ENCODE peak calls at places on chromosomes 2 and 18, in five cellular contexts. U is mammary epithelial cell, P is neural progenitor cell, C is HCT116, X is HepG2. Y is an unnamed sample.

GRCh38 chr2:225122007-225122406 is 79.7 kb upstream of the DOCK10 start:
- DNase-seq in U (no peak), P (no peak), X (no peak), C (no peak), Y (no peak)

GRCh38 chr2:152466925-152467676 is 132.1 kb downstream of the FMNL2 start:
- DNase-seq in U (peak), P (no peak), X (no peak), C (no peak), Y (peak)

GRCh38 chr2:86015006-86015405 is 90.7 kb downstream of the POLR1A start:
- DNase-seq in X (no peak), U (no peak), C (no peak), P (no peak), Y (no peak)

GRCh38 chr2:67015681-67016080 is 381.5 kb upstream of the ETAA1 start:
- DNase-seq in P (no peak), X (no peak), C (no peak), U (peak), Y (peak)

GRCh38 chr2:219207884-219208740 is 1.5 kb downstream of the ZFAND2B start:
- DNase-seq in P (no peak), C (no peak), X (peak), U (peak), Y (peak)

GRCh38 chr2:62705859-62706720 is 577 bp downstream of the EHBP1 start:
- DNase-seq in C (no peak), U (peak), P (peak), X (peak), Y (peak)

GRCh38 chr2:231241755-231242507 is 43.5 kb downstream of the ARMC9 start:
- DNase-seq in C (no peak), X (no peak), U (no peak), P (no peak), Y (no peak)

GRCh38 chr18:9418047-9418690 is 57.1 kb upstream of the RALBP1 start:
- DNase-seq in U (no peak), C (no peak), X (no peak), P (no peak), Y (no peak)

GRCh38 chr18:47175283-47175894 is 775 bp downstream of the IER3IP1 start:
- DNase-seq in X (no peak), U (no peak), C (no peak), P (peak), Y (no peak)

GRCh38 chr2:143603035-143603616 is 473.9 kb downstream of the ARHGAP15 start:
- DNase-seq in X (no peak), U (no peak), C (no peak), P (peak), Y (no peak)

GRCh38 chr2:145484443-145485086 is 964.6 kb upstream of the ZEB2 start:
- DNase-seq in U (peak), X (no peak), P (no peak), C (peak), Y (peak)

GRCh38 chr2:8692783-8693768 is 11.2 kb downstream of the ID2 start:
- DNase-seq in X (peak), P (peak), C (no peak), U (peak), Y (peak)

GRCh38 chr2:108409768-108410167 is 32.0 kb downstream of the SULT1C4 start:
- DNase-seq in C (no peak), X (no peak), U (no peak), P (no peak), Y (no peak)

GRCh38 chr18:11906926-11907874 is 917 bp downstream of the MPPE1 start:
- DNase-seq in P (no peak), X (no peak), C (no peak), U (no peak), Y (no peak)

GRCh38 chr2:70750320-70750719 is 17.7 kb downstream of the ADD2 start:
- DNase-seq in X (no peak), U (no peak), P (no peak), C (no peak), Y (no peak)

GRCh38 chr2:240453461-240454030 is 18.1 kb downstream of the GPC1 start:
- DNase-seq in X (no peak), C (no peak), P (peak), U (no peak), Y (no peak)

GRCh38 chr2:223560704-223561435 is 41.3 kb downstream of the SCG2 start:
- DNase-seq in P (peak), C (peak), U (peak), X (no peak), Y (peak)

GRCh38 chr2:222423632-222424280 is 587 bp upstream of the SGPP2 start:
- DNase-seq in P (no peak), X (no peak), U (peak), C (no peak), Y (no peak)

GRCh38 chr2:232325324-232326273 is 53.0 kb upstream of the ALPP start:
- DNase-seq in X (peak), U (no peak), C (no peak), P (peak), Y (peak)

GRCh38 chr2:120445431-120446143 is 99.7 kb downstream of the INHBB start:
- DNase-seq in X (peak), U (peak), P (no peak), C (peak), Y (peak)

GRCh38 chr2:180222642-180223041 is 215.5 kb upstream of the CWC22 start:
- DNase-seq in P (no peak), U (peak), X (no peak), C (no peak), Y (no peak)

GRCh38 chr2:20415511-20415918 is 31.4 kb upstream of the RHOB start:
- DNase-seq in U (peak), X (no peak), C (no peak), P (no peak), Y (peak)

GRCh38 chr2:107511970-107512789 is 314.5 kb upstream of the RGPD4 start:
- DNase-seq in P (no peak), C (no peak), X (no peak), U (no peak), Y (no peak)

GRCh38 chr2:65231892-65232477 is 4.4 kb downstream of the ACTR2 start:
- DNase-seq in U (no peak), C (no peak), P (no peak), X (no peak), Y (no peak)

GRCh38 chr18:35355140-35355618 is 11.0 kb upstream of the ZNF24 start:
- DNase-seq in U (peak), P (peak), C (peak), X (peak), Y (peak)
- H3K9ac ChIP-seq in U (no peak), P (no peak), C (no peak), X (peak), Y (no peak)

GRCh38 chr2:33672389-33672788 is 73.3 kb upstream of the FAM98A start:
- DNase-seq in C (no peak), X (no peak), P (no peak), U (no peak), Y (no peak)

GRCh38 chr2:33673937-33674336 is 74.8 kb upstream of the FAM98A start:
- DNase-seq in P (no peak), C (peak), X (no peak), U (no peak), Y (peak)

GRCh38 chr2:33671198-33671597 is 72.1 kb upstream of the FAM98A start:
- DNase-seq in P (no peak), C (no peak), X (no peak), U (no peak), Y (no peak)

GRCh38 chr2:33672896-33673295 is 73.8 kb upstream of the FAM98A start:
- DNase-seq in C (no peak), U (no peak), P (no peak), X (no peak), Y (no peak)

GRCh38 chr2:33670392-33670937 is 71.4 kb upstream of the FAM98A start:
- DNase-seq in C (peak), X (no peak), U (no peak), P (peak), Y (peak)
- TF ChIP-seq CTCF in C (peak), X (peak), U (peak), P (peak), Y (peak)

DNA sequence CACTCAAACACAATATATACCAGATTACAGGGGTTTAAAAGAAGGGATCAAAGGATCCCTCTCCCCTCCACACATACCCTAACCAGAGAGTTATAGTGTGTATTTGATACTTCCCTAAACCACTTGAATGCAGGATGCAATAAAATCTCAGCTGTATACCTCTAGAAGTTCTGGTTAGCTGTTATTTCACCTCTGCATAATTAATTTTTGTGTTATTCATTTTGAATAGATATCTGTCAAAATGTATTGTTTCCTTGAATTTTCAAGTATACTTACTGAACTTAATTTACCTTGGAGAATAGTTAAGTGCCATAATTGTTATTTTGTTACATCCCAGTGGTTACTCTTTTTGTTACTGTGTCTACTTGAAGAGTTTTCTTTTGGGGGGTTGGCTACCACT is 34.5 kb downstream of the DDX1 start:
- DNase-seq in X (no peak), P (no peak), U (no peak), C (no peak), Y (no peak)
- H3K9ac ChIP-seq in X (no peak), P (no peak), U (no peak), C (no peak), Y (no peak)

DNA sequence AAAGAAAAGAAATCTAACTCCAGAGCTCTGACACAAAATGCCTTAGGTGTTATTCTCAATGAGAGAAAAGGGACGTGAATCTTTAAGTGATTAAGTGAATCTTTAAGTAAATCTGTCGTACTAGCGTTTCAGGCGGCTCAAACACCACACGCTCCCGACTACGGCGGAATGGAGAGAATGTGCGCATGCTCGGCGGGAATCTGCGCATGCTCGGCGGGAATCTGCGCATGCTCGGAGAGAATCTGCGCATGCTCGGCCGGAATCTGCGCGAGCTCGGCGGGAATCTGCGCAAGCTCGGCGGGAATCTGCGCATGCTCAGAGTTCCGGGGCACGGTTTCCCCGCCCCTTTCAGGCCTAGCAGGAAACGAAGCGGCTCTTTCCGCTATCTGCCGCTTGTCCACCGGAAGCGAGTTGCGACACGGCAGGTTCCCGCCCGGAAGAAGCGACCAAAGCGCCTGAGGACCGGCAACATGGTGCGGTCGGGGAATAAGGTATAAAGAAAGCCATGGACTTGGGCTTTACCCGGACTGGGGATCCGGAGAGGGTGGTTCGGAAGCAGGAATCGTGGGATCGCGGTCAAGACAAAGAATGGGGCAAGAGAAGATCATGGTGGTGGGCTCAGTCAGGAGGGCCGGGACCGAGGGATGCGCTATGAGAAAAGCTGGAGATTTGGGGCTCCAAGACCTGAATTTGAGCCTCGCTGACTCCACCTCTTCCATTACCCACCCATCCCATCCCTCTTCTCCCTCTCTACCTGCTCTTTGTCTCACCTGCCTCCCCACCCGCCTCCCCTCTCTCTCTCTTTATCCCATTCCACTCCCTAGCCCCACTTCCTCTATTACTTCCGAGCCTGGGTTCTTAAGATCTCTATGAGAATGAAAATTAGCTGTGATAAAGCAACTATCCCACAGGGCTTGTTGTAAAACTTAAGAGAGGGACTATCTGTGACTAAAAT is at the start of gene XRCC5:
- DNase-seq in P (peak), X (peak), U (peak), C (peak), Y (peak)
- TF ChIP-seq CTCF in P (no peak), X (peak), U (no peak), C (no peak), Y (no peak)

GRCh38 chr2:166592750-166593149 is 98.7 kb upstream of the SCN7A start:
- DNase-seq in X (no peak), P (no peak), C (no peak), U (no peak), Y (no peak)
- H3K9ac ChIP-seq in X (no peak), P (no peak), C (no peak), U (no peak), Y (no peak)

DNA sequence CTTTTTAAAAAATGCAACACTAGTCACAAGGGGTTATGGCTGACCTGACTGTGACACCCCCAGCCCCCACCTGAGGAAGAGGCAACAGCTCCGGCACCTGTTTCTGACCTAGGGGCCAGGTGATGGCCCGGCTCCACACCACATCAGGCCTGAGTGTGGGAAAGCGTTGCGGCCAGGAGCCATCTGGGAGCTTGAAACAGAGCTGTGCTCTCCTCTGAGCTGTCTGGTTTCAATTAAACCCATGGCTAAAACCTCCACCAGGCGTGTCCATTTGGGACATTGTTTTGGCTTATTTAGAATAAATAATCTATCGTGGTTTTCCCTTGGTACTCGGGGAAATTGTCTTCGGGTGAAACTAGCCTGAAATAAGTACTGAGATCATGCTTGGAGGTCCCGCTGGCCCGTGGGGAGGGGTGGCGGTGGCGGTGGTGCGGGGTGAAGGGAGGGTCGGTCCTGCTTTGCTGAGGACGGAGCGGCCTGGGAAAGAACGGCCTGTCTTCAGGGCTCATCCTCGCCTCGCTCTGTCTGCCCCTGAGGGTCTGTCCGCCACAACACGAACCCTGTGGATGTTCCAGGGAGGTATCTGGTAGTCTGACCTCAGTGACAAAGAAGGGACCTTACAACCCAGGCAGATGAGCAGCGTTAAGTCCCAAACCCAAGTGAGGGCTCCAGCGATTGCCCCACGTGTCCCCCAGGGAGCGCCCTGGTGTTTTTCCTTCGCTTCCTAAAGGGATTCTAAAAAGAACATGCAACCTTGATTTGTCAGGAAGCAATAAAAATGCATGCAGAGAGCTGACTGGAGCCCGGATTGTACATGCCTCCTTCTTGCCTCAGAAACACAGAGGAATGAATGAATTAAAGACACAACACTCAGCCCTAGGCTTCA is 58.7 kb downstream of the IL1RL2 start:
- DNase-seq in C (no peak), P (no peak), X (no peak), U (no peak), Y (peak)
- TF ChIP-seq CTCF in C (no peak), P (peak), X (peak), U (no peak), Y (peak)

DNA sequence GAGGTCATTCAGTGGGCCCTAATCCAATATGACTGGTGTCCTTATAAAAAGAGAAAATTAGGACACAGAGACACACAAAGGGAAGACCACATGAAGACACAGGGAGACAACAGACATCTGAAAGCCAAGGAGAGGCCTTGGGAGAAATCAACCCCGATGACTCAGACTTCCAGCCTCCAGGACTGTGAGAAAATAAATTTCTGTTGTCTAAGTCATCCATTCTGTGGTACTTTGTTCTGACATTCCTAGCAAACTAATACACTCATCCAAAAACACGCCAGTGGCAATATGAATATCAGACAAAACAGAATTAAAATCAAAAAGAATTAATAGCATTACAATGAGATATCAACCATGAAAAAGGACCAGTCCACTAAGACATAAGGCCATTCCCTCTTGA is 303.6 kb downstream of the SS18 start:
- DNase-seq in C (no peak), U (peak), P (no peak), X (no peak), Y (peak)
- H3K9ac ChIP-seq in C (no peak), U (no peak), P (no peak), X (no peak), Y (no peak)

GRCh38 chr18:10526211-10526949 is 553 bp downstream of the NAPG start:
- DNase-seq in X (peak), P (peak), C (no peak), U (peak), Y (peak)
- TF ChIP-seq CTCF in X (no peak), P (no peak), C (no peak), U (no peak), Y (no peak)

GRCh38 chr2:24048662-24049484 is 668 bp upstream of the FKBP1B start:
- DNase-seq in X (no peak), U (peak), P (peak), C (peak), Y (no peak)

GRCh38 chr2:24047703-24048033 is 477 bp upstream of the WDCP start:
- DNase-seq in P (no peak), C (no peak), U (no peak), X (no peak), Y (no peak)

GRCh38 chr2:24046599-24046929 is 627 bp downstream of the WDCP start:
- DNase-seq in C (no peak), P (no peak), U (no peak), X (no peak), Y (no peak)

GRCh38 chr2:24046930-24047702 is at the start of gene WDCP:
- DNase-seq in X (peak), C (peak), U (peak), P (peak), Y (peak)

DNA sequence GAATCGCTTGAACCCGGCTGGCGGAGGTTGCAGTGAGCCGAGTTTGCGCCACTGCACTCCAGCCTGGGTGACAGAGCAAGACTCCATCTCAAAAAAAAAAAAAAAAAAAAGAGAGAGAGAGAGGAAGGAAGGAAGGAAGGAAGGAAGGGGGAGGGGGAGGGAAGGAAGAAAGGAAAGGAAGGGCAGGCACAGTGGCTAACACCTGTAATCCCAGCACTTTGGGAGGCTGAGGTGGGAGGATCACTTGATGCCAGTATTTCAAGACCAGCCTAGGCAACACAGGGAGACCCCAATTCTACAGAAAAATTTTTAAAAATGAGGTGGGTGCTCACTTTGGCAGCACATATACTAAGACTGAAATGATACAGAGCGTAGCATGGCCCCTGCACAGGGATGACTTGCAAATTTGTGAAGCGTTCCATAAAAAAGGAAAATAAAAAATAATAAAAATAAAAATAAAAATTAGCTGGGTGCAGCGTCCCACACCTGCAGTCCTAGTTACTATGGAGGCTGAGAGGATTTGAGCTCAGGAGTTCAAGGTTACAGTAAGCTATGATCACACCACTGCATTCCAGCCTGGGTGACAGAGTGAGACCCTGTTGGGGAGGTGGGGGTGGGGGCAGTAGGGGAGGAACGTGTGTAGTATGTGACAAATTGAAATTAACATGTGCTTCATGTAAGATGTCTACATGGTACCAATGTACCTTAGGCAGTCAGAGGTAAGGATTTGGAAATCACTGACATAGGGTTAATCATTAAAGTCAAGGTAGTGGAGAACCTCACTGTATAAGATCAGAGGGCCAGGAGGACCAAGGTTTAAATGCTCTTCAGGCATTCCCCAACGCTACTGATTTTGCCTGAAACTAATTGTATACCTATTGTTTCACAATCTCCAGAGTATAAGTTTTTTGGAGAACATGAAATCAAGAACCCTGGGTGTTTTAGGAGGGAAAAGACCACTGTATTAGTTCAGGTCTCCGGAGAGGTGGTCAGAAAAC is 1.4 kb downstream of the WDCP start:
- DNase-seq in C (no peak), P (no peak), U (no peak), X (peak), Y (no peak)
- H3K9ac ChIP-seq in C (peak), P (no peak), U (no peak), X (peak), Y (peak)

GRCh38 chr2:164913640-164914346 is 41.5 kb downstream of the SLC38A11 start:
- DNase-seq in C (no peak), X (peak), P (no peak), U (peak), Y (peak)
- TF ChIP-seq CTCF in C (peak), X (peak), P (no peak), U (peak), Y (peak)